ENCODE peak calls at places on chromosomes 4 and X, in seven cellular contexts. M is A549, A is WTC11, Z is IMR-90, O is K562, L is H1, R is HepG2. H is an unnamed sample.

GRCh38 chrX:1500701-1501624 is 36.0 kb downstream of the P2RY8 start:
- DNase-seq in R (no peak), O (no peak), L (peak; percentile 37), Z (no peak), M (no peak), A (no peak), H (no peak)

GRCh38 chr4:33696586-33696985 is 2547.7 kb downstream of the ARAP2 start:
- DNase-seq in Z (no peak), A (no peak), R (no peak), O (no peak), M (no peak), L (no peak), H (no peak)

GRCh38 chrX:43969504-43970501 is 3.4 kb downstream of the NDP start:
- DNase-seq in O (no peak), Z (peak; percentile 56), L (no peak), M (no peak), R (no peak), A (peak; percentile 19), H (no peak)

GRCh38 chrX:78944351-78944750 is 840 bp upstream of the P2RY10 start:
- DNase-seq in L (no peak), Z (no peak), A (no peak), O (no peak), M (no peak), R (no peak), H (no peak)

GRCh38 chrX:119655125-119655524 is 37.8 kb downstream of the SEPTIN6 start:
- DNase-seq in R (no peak), M (no peak), Z (peak; percentile 88), L (no peak), O (peak; percentile 43), A (no peak), H (peak; percentile 36)

GRCh38 chr4:5758741-5759140 is 47.7 kb downstream of the EVC start:
- DNase-seq in O (no peak), L (no peak), Z (peak; percentile 99), R (no peak), M (peak; percentile 69), A (no peak), H (no peak)

GRCh38 chr4:158590219-158590618 is 68.5 kb downstream of the RXFP1 start:
- DNase-seq in M (no peak), A (no peak), L (no peak), Z (no peak), R (no peak), O (no peak), H (no peak)

GRCh38 chrX:74614193-74614909 is at the start of gene RLIM:
- DNase-seq in R (peak; percentile 89), L (peak; percentile 77), O (peak; percentile 89), Z (peak; percentile 95), A (peak; percentile 86), M (peak; percentile 90), H (peak; percentile 86)

GRCh38 chr4:118018381-118018780 is 15.9 kb upstream of the NDST3 start:
- DNase-seq in A (no peak), L (no peak), M (no peak), Z (no peak), O (no peak), R (no peak), H (no peak)

DNA sequence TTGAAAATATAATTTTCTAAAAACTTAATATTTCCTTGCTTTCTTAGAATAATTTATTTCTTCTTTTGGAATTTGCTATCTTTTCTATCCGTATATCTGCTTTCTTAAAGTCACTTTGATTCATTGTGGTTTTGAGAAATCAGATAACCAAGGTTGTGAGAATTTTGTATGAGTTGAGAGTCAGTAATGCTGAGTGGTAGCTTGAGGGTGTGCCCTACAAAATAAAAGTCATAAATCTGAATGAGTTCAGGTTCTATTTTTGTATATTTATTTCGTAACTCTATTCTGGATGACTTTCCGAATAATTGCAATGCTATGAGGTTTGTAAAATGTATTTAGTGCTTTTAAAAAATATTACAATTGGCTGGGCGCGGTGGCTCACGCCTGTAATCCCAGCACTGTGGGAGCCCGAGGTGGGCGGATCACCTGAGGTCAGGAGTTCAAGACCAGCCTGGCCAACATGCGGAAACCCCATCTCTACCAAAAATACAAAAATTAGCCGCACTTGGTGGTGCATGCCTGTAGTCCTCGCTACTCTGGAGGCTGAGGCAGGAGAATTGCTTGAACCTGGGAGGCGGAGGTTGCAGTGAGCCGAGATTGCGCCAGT is 8.9 kb downstream of the COPS4 start:
- DNase-seq in Z (peak; percentile 44), L (no peak), A (no peak), M (no peak), R (no peak), O (no peak), H (no peak)
- TF ChIP-seq USF2 in Z (no peak), L (no peak), A (no peak), M (no peak), R (no peak), O (no peak), H (no peak)

GRCh38 chrX:48800574-48801280 is 1.1 kb upstream of the HDAC6 start:
- DNase-seq in M (no peak), L (no peak), Z (no peak), R (no peak), O (peak; percentile 96), A (no peak), H (no peak)

GRCh38 chrX:48801281-48802088 is at the start of gene HDAC6:
- DNase-seq in L (peak; percentile 86), A (peak; percentile 95), M (peak; percentile 92), O (peak; percentile 99), Z (peak; percentile 98), R (peak; percentile 95), H (peak; percentile 89)

GRCh38 chrX:48806088-48806487 is 4.2 kb downstream of the HDAC6 start:
- DNase-seq in A (no peak), M (no peak), O (peak; percentile 35), L (no peak), Z (no peak), R (no peak), H (no peak)

GRCh38 chrX:48802813-48803261 is 970 bp downstream of the HDAC6 start:
- DNase-seq in R (no peak), Z (no peak), M (no peak), A (no peak), L (no peak), O (no peak), H (no peak)

DNA sequence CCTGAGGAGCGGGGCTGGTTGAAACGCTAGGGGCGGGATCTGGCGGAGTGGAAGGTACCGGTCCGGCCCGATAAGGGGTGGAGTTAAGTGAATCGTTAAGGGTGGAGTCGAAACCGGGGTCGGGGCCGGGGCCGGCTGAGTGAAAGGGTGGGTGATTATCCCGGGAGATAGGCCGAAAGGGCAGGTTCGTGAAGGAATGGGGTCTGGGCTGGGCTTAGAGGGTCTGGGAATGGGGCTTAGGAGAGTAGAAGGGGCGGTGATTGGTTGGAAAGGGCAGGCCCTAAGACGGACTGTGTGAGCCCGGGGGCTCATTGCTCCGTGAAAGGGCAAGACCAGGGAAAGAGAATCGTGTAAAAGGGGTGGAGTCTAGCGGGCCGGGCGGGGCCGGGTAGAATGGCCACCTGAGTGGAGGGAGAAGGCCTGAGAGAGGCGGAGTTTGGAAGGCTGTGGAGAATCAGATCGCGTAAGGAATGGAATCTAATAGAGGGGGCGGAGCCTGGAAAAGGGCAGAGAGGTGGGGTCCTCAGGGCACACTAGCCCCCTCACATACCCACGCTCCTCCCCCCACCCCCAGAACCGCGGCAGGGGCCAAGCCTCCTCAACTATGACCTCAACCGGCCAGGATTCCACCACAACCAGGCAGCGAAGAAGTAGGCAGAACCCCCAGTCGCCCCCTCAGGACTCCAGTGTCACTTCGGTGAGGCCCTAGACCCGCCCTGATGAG is 384 bp downstream of the HDAC6 start:
- DNase-seq in O (peak; percentile 93), L (peak; percentile 83), R (peak; percentile 85), Z (peak; percentile 60), M (peak; percentile 86), A (peak; percentile 81), H (peak; percentile 72)
- TF ChIP-seq USF2 in O (no peak), L (no peak), R (no peak), Z (no peak), M (no peak), A (no peak), H (no peak)

DNA sequence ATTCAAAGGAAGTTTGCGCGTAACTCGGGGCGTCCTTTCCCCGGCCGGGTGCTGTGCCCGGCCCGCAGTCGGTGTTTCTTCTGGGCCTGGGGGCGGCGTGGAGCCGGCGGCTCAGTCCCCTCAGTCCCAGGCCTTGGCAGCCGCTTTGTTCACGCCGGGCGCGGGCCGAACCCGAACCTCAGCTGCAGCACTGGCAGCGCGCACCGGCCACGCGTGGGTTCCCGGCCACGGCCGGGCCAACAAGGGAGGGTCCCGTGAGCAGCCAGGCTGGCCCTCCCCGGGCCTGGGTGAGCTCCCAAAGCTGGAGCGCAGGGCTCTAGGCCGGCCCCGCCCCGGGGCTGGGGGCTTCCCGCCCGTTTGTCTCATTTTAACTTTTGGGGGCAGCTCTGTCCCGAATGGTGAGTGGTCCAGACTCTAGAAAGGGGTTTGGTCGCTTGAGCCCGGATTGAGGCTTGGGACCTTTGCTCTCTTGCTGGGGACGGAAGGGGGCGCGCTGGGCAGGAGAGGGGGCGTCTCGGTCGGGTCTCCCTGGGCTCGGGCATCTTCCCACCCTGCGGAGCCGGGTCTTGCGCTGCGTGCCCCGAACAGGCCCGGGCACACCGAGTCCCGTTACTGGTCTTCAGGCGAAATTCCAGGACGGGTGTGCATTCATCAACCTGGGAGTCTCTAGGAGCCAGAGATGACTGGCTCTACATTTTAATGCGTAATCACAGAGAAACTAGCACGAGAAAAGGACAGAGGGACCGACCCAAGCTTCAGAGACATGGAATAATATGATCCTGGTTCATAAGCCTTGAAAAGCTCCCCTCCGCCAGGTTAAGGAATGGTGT is 177.1 kb downstream of the CBR4 start:
- DNase-seq in O (no peak), R (no peak), Z (no peak), A (peak; percentile 70), L (peak; percentile 80), M (peak; percentile 19), H (peak; percentile 84)
- TF ChIP-seq USF2 in O (no peak), R (no peak), Z (no peak), A (no peak), L (no peak), M (no peak), H (no peak)

GRCh38 chrX:15475021-15475420 is 18.1 kb downstream of the PIR start:
- DNase-seq in R (no peak), M (no peak), A (no peak), Z (no peak), O (no peak), L (no peak), H (no peak)
- TF ChIP-seq USF2 in R (no peak), M (no peak), A (no peak), Z (no peak), O (no peak), L (no peak), H (no peak)